ENCODE peak calls at places on chromosomes 3 and 15, in four cellular contexts. S, P, L and C are unnamed samples.

GRCh38 chr15:49877117-49877860 is 241.7 kb downstream of the ATP8B4 start:
- DNase-seq in L (peak; percentile 11), P (no peak), S (no peak), C (peak; percentile 11)

GRCh38 chr15:70226337-70226980 is 128.7 kb upstream of the TLE3 start:
- DNase-seq in L (no peak), S (no peak), P (no peak), C (no peak)

GRCh38 chr15:95425859-95426258 is 904.6 kb upstream of the NR2F2 start:
- DNase-seq in P (no peak), L (no peak), S (no peak), C (no peak)

GRCh38 chr3:190741788-190742187 is 120.7 kb downstream of the GMNC start:
- DNase-seq in L (no peak), S (no peak), P (no peak), C (no peak)

GRCh38 chr3:127193341-127193740 is 410 bp downstream of the PRR23E start:
- DNase-seq in P (no peak), S (peak; percentile 55), L (no peak), C (no peak)

GRCh38 chr3:5122030-5122740 is at the start of gene ARL8B:
- DNase-seq in S (peak; percentile 96), P (peak; percentile 75), L (peak; percentile 85), C (peak; percentile 94)

GRCh38 chr3:15292765-15293522 is 39.4 kb downstream of the SH3BP5 start:
- DNase-seq in P (no peak), S (peak; percentile 71), L (no peak), C (no peak)

GRCh38 chr3:183527980-183528379 is 27.5 kb downstream of the KLHL6 start:
- DNase-seq in S (no peak), L (no peak), P (no peak), C (no peak)

GRCh38 chr3:4744405-4745239 is 234.6 kb upstream of the BHLHE40 start:
- DNase-seq in L (no peak), S (no peak), P (no peak), C (peak; percentile 39)

GRCh38 chr3:100602506-100603444 is 6.6 kb upstream of the ADGRG7 start:
- DNase-seq in S (no peak), P (no peak), L (no peak), C (peak; percentile 84)

GRCh38 chr3:27591321-27591711 is 107.1 kb upstream of the SLC4A7 start:
- DNase-seq in S (no peak), P (no peak), L (no peak), C (no peak)

GRCh38 chr3:195119461-195120198 is 151.3 kb downstream of the XXYLT1 start:
- DNase-seq in L (peak; percentile 88), P (no peak), S (no peak), C (peak; percentile 54)

GRCh38 chr15:101011582-101011981 is 92.4 kb downstream of the LRRK1 start:
- DNase-seq in S (no peak), L (peak; percentile 16), P (no peak), C (no peak)

GRCh38 chr3:24202071-24202470 is 257.0 kb downstream of the NR1D2 start:
- DNase-seq in S (no peak), L (no peak), P (no peak), C (no peak)

GRCh38 chr3:14200841-14201240 is 22.2 kb downstream of the LSM3 start:
- DNase-seq in S (no peak), L (no peak), P (no peak), C (no peak)

GRCh38 chr3:94246136-94246535 is 183.3 kb downstream of the NSUN3 start:
- DNase-seq in P (no peak), L (no peak), S (no peak), C (no peak)

GRCh38 chr3:47851888-47852603 is 49.1 kb downstream of the DHX30 start:
- DNase-seq in L (no peak), P (no peak), S (no peak), C (no peak)

GRCh38 chr3:143363276-143363675 is 243.7 kb downstream of the CHST2 start:
- DNase-seq in S (no peak), L (no peak), P (no peak), C (peak; percentile 1)

GRCh38 chr3:50347187-50347813 is 1.8 kb upstream of the ZMYND10 start:
- DNase-seq in L (peak; percentile 83), S (peak; percentile 85), P (no peak), C (peak; percentile 73)

GRCh38 chr3:62169871-62170660 is 203.3 kb downstream of the FEZF2 start:
- DNase-seq in L (peak; percentile 45), S (no peak), P (no peak), C (peak; percentile 13)

GRCh38 chr3:177827517-177828249 is 630.4 kb upstream of the TBL1XR1 start:
- DNase-seq in P (no peak), L (no peak), S (no peak), C (peak; percentile 92)

GRCh38 chr15:92654662-92655061 is 913 bp downstream of the FAM174B start:
- DNase-seq in P (no peak), S (no peak), L (no peak), C (no peak)
- H3K4me3 ChIP-seq in P (peak overlapping the region; percentile 68), S (peak overlapping the region; percentile 57), L (peak overlapping the region; percentile 63), C (no peak overlapping the region)

GRCh38 chr3:155404486-155404885 is 111.0 kb upstream of the STRIT1 start:
- DNase-seq in S (no peak), P (no peak), L (no peak), C (no peak)
- TF ChIP-seq CTCF in S (no peak), P (no peak), L (no peak), C (no peak)

GRCh38 chr3:32564195-32564594 is 6.5 kb downstream of the DYNC1LI1 start:
- DNase-seq in S (no peak), L (no peak), P (no peak), C (no peak)

GRCh38 chr3:32570426-32571191 is at the start of gene DYNC1LI1:
- DNase-seq in L (peak; percentile 93), S (peak; percentile 98), P (peak; percentile 88), C (peak; percentile 93)

GRCh38 chr3:32569540-32570425 is 875 bp downstream of the DYNC1LI1 start:
- DNase-seq in P (no peak), S (peak; percentile 89), L (peak; percentile 93), C (peak; percentile 66)

GRCh38 chr3:32571192-32571485 is 481 bp upstream of the DYNC1LI1 start:
- DNase-seq in P (no peak), S (no peak), L (no peak), C (peak; percentile 23)

GRCh38 chr3:32568953-32569352 is 1.7 kb downstream of the DYNC1LI1 start:
- DNase-seq in P (no peak), S (no peak), L (no peak), C (peak; percentile 22)
- H3K4me3 ChIP-seq in P (peak overlapping the region; percentile 72), S (peak overlapping the region; percentile 97), L (peak overlapping the region; percentile 64), C (peak overlapping the region; percentile 73)

GRCh38 chr3:52507359-52507758 is 12.2 kb downstream of the STAB1 start:
- DNase-seq in P (no peak), L (no peak), S (no peak), C (peak; percentile 76)

GRCh38 chr3:52511509-52511908 is 16.4 kb downstream of the STAB1 start:
- DNase-seq in S (no peak), P (no peak), L (no peak), C (no peak)

GRCh38 chr3:52512105-52512504 is 17.0 kb downstream of the STAB1 start:
- DNase-seq in S (no peak), P (no peak), L (no peak), C (no peak)

GRCh38 chr3:52512727-52513126 is 17.6 kb downstream of the STAB1 start:
- DNase-seq in S (no peak), P (no peak), L (peak; percentile 28), C (no peak)

DNA sequence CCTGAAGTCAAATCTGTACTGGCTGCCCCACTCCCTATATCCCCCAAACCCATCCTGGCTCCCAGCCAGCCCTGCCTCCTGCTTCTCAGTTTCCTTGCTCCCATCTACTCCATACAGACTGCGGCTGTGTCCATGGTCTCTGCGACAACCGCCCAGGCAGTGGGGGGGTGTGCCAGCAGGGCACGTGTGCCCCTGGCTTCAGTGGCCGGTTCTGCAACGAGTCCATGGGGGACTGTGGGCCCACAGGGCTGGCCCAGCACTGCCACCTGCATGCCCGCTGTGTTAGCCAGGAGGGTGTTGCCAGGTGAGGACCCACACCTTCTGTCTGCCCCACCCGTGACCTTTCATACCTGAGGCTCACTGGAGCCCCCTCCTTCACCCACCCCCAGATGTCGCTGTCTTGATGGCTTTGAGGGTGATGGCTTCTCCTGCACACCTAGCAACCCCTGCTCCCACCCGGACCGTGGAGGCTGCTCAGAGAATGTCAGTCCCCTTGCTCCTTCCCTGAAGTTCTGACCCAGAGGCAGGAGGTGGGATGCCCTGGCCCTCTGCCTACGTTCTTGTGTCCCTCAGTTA is 14.7 kb downstream of the STAB1 start:
- DNase-seq in S (no peak), P (no peak), L (no peak), C (no peak)
- TF ChIP-seq CTCF in S (no peak), P (no peak), L (no peak), C (no peak)

GRCh38 chr15:40593130-40593529 is 919 bp upstream of the KNL1 start:
- DNase-seq in L (no peak), S (no peak), P (no peak), C (no peak)
- H3K4me3 ChIP-seq in L (no peak overlapping the region), S (peak overlapping the region; percentile 76), P (no peak overlapping the region), C (no peak overlapping the region)

GRCh38 chr3:16472593-16472992 is 40.9 kb downstream of the RFTN1 start:
- DNase-seq in P (no peak), S (no peak), L (no peak), C (no peak)
- TF ChIP-seq CTCF in P (no peak), S (no peak), L (no peak), C (no peak)

DNA sequence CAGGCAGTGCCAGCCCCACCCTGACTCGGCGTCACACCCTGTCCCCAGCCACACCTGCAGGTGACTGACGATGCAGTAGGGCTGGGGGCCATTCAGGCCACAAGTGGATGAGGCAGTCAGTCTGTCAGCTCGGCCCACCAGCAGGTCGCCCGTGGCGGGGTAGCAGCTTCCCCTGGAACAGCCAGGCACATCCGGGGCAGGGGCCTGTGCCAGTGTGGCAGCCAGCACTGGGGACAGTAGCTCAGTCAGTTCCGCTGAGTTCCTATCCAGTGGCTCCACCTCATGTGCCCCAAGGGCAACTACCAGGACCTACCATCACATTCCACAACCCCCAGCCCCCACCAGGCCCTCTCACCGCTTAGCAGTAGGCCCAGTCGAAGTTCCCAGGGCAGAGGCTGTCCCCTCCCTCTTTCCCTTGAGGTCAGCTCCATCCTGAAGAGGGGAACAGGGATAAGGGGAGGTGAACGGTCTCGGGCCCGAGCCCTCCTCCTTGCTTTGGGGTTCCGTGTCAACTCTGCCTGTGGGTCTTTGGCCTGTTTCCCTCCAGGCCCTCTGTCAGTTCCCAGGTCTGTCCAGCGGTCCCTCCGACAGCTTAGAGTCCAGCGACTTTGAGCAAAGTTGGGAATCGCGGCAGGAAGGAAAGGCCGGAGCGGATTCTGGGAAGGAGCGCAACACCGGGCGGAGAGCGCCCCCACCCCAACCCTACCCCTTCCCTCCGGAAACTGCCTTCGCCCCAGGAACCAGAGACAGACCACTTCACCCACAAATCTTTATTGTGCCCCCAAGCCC is at the start of gene LAMB2:
- DNase-seq in L (peak; percentile 93), P (peak; percentile 48), S (peak; percentile 80), C (peak; percentile 78)
- H3K4me3 ChIP-seq in L (peak within 1 kb of the TSS; percentile 97), P (peak within 1 kb of the TSS; percentile 67), S (peak within 1 kb of the TSS; percentile 88), C (peak within 1 kb of the TSS; percentile 80)